ENCODE peak calls at places on chromosomes 3 and 15, in four cellular contexts. One of them, this sample, is unnamed.

GRCh38 chr15:62416535-62416934 is 251.4 kb upstream of the C2CD4B start:
- DNase-seq in coronary artery: no peak
- DNase-seq in endothelial cell of umbilical vein: no peak
- DNase-seq in dorsolateral prefrontal cortex: no peak
- DNase-seq in this sample: no peak

GRCh38 chr15:99130765-99131440 is 26.0 kb downstream of the SYNM start:
- DNase-seq in coronary artery: peak
- DNase-seq in endothelial cell of umbilical vein: no peak
- DNase-seq in dorsolateral prefrontal cortex: no peak
- DNase-seq in this sample: no peak

GRCh38 chr15:70856884-70857546 is 3.1 kb upstream of the LARP6 start:
- DNase-seq in coronary artery: peak
- DNase-seq in endothelial cell of umbilical vein: peak
- DNase-seq in dorsolateral prefrontal cortex: no peak
- DNase-seq in this sample: no peak

GRCh38 chr3:14414841-14415464 is 12.5 kb downstream of the SLC6A6 start:
- DNase-seq in coronary artery: no peak
- DNase-seq in endothelial cell of umbilical vein: no peak
- DNase-seq in dorsolateral prefrontal cortex: no peak
- DNase-seq in this sample: no peak

GRCh38 chr15:89317188-89317720 is 17.4 kb downstream of the POLG start:
- DNase-seq in coronary artery: no peak
- DNase-seq in endothelial cell of umbilical vein: peak
- DNase-seq in dorsolateral prefrontal cortex: no peak
- DNase-seq in this sample: no peak

GRCh38 chr3:138136208-138136607 is 4.0 kb upstream of the A4GNT start:
- DNase-seq in coronary artery: no peak
- DNase-seq in endothelial cell of umbilical vein: no peak
- DNase-seq in dorsolateral prefrontal cortex: no peak
- DNase-seq in this sample: no peak

GRCh38 chr3:51637144-51637940 is 33.7 kb upstream of the TEX264 start:
- DNase-seq in coronary artery: no peak
- DNase-seq in endothelial cell of umbilical vein: no peak
- DNase-seq in dorsolateral prefrontal cortex: no peak
- DNase-seq in this sample: no peak

GRCh38 chr3:9168230-9168629 is 81.2 kb downstream of the SRGAP3 start:
- DNase-seq in coronary artery: no peak
- DNase-seq in endothelial cell of umbilical vein: no peak
- DNase-seq in dorsolateral prefrontal cortex: no peak
- DNase-seq in this sample: peak

GRCh38 chr3:58994746-58995330 is 55.0 kb downstream of the CFAP20DC start:
- DNase-seq in coronary artery: no peak
- DNase-seq in endothelial cell of umbilical vein: peak
- DNase-seq in dorsolateral prefrontal cortex: no peak
- DNase-seq in this sample: no peak

GRCh38 chr3:120894285-120894684 is 13.7 kb upstream of the STXBP5L start:
- DNase-seq in coronary artery: no peak
- DNase-seq in endothelial cell of umbilical vein: peak
- DNase-seq in dorsolateral prefrontal cortex: no peak
- DNase-seq in this sample: no peak

GRCh38 chr3:4222574-4222973 is 80.6 kb upstream of the SETMAR start:
- DNase-seq in coronary artery: no peak
- DNase-seq in endothelial cell of umbilical vein: no peak
- DNase-seq in dorsolateral prefrontal cortex: no peak
- DNase-seq in this sample: no peak

GRCh38 chr3:170038434-170039110 is 777 bp downstream of the GPR160 start:
- DNase-seq in coronary artery: no peak
- DNase-seq in endothelial cell of umbilical vein: no peak
- DNase-seq in dorsolateral prefrontal cortex: no peak
- DNase-seq in this sample: peak

GRCh38 chr15:67146214-67146613 is 80.8 kb downstream of the SMAD3 start:
- DNase-seq in coronary artery: no peak
- DNase-seq in endothelial cell of umbilical vein: peak
- DNase-seq in dorsolateral prefrontal cortex: no peak
- DNase-seq in this sample: no peak

GRCh38 chr3:11170052-11170770 is 15.9 kb downstream of the HRH1 start:
- DNase-seq in coronary artery: no peak
- DNase-seq in endothelial cell of umbilical vein: no peak
- DNase-seq in dorsolateral prefrontal cortex: no peak
- DNase-seq in this sample: no peak

GRCh38 chr15:71440479-71441071 is 325.3 kb downstream of the THSD4 start:
- DNase-seq in coronary artery: no peak
- DNase-seq in endothelial cell of umbilical vein: peak
- DNase-seq in dorsolateral prefrontal cortex: no peak
- DNase-seq in this sample: no peak

GRCh38 chr15:38853608-38854007 is 289.0 kb upstream of the RASGRP1 start:
- DNase-seq in coronary artery: no peak
- DNase-seq in endothelial cell of umbilical vein: no peak
- DNase-seq in dorsolateral prefrontal cortex: no peak
- DNase-seq in this sample: peak

GRCh38 chr3:197031315-197032285 is 2.0 kb upstream of the MELTF start:
- DNase-seq in coronary artery: peak
- DNase-seq in endothelial cell of umbilical vein: peak
- DNase-seq in dorsolateral prefrontal cortex: no peak
- DNase-seq in this sample: no peak

DNA sequence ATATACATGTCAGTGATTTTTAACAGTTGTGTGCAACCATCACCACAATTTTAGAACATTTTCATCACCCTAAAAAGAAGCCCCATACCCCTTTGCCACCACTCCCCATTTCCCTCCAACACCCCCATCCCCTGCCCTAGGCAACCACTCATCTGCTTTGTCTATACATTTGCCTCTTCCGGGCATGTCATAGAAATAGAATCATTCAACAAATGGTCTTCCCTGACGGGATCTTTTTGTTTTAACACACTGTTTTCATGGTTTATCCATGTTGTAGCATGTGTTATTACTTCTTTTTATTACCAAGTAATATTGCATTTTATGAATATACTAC is 4.0 kb downstream of the VILL start:
- DNase-seq in coronary artery: no peak
- DNase-seq in endothelial cell of umbilical vein: no peak
- DNase-seq in dorsolateral prefrontal cortex: no peak
- DNase-seq in this sample: no peak
- H3K27ac ChIP-seq in coronary artery: peak
- H3K27ac ChIP-seq in endothelial cell of umbilical vein: peak
- H3K27ac ChIP-seq in dorsolateral prefrontal cortex: peak
- H3K27ac ChIP-seq in this sample: peak

GRCh38 chr3:47035645-47036044 is 56.2 kb downstream of the NBEAL2 start:
- DNase-seq in coronary artery: no peak
- DNase-seq in endothelial cell of umbilical vein: peak
- DNase-seq in dorsolateral prefrontal cortex: no peak
- DNase-seq in this sample: no peak
- H3K27ac ChIP-seq in coronary artery: no peak
- H3K27ac ChIP-seq in endothelial cell of umbilical vein: no peak
- H3K27ac ChIP-seq in dorsolateral prefrontal cortex: peak
- H3K27ac ChIP-seq in this sample: no peak

GRCh38 chr3:194318511-194319161 is 32.5 kb downstream of the CPN2 start:
- DNase-seq in coronary artery: no peak
- DNase-seq in endothelial cell of umbilical vein: no peak
- DNase-seq in dorsolateral prefrontal cortex: no peak
- DNase-seq in this sample: no peak

GRCh38 chr3:194322701-194323174 is 28.4 kb downstream of the CPN2 start:
- DNase-seq in coronary artery: no peak
- DNase-seq in endothelial cell of umbilical vein: no peak
- DNase-seq in dorsolateral prefrontal cortex: no peak
- DNase-seq in this sample: no peak

GRCh38 chr3:194321666-194322640 is 29.2 kb downstream of the CPN2 start:
- DNase-seq in coronary artery: no peak
- DNase-seq in endothelial cell of umbilical vein: no peak
- DNase-seq in dorsolateral prefrontal cortex: no peak
- DNase-seq in this sample: no peak

GRCh38 chr3:194320744-194321243 is 30.3 kb downstream of the CPN2 start:
- DNase-seq in coronary artery: no peak
- DNase-seq in endothelial cell of umbilical vein: no peak
- DNase-seq in dorsolateral prefrontal cortex: no peak
- DNase-seq in this sample: no peak

GRCh38 chr3:194320100-194320499 is 31.0 kb downstream of the CPN2 start:
- DNase-seq in coronary artery: no peak
- DNase-seq in endothelial cell of umbilical vein: no peak
- DNase-seq in dorsolateral prefrontal cortex: no peak
- DNase-seq in this sample: no peak
- H3K27ac ChIP-seq in coronary artery: no peak
- H3K27ac ChIP-seq in endothelial cell of umbilical vein: no peak
- H3K27ac ChIP-seq in dorsolateral prefrontal cortex: no peak
- H3K27ac ChIP-seq in this sample: no peak

GRCh38 chr3:29334652-29335189 is 53.9 kb downstream of the RBMS3 start:
- DNase-seq in coronary artery: no peak
- DNase-seq in endothelial cell of umbilical vein: peak
- DNase-seq in dorsolateral prefrontal cortex: no peak
- DNase-seq in this sample: no peak

GRCh38 chr3:29333520-29333919 is 52.6 kb downstream of the RBMS3 start:
- DNase-seq in coronary artery: no peak
- DNase-seq in endothelial cell of umbilical vein: no peak
- DNase-seq in dorsolateral prefrontal cortex: no peak
- DNase-seq in this sample: no peak

GRCh38 chr3:29331830-29332637 is 51.2 kb downstream of the RBMS3 start:
- DNase-seq in coronary artery: no peak
- DNase-seq in endothelial cell of umbilical vein: peak
- DNase-seq in dorsolateral prefrontal cortex: no peak
- DNase-seq in this sample: no peak

GRCh38 chr3:29329986-29330514 is 49.2 kb downstream of the RBMS3 start:
- DNase-seq in coronary artery: no peak
- DNase-seq in endothelial cell of umbilical vein: no peak
- DNase-seq in dorsolateral prefrontal cortex: no peak
- DNase-seq in this sample: no peak

GRCh38 chr3:29331035-29331434 is 50.2 kb downstream of the RBMS3 start:
- DNase-seq in coronary artery: no peak
- DNase-seq in endothelial cell of umbilical vein: no peak
- DNase-seq in dorsolateral prefrontal cortex: no peak
- DNase-seq in this sample: no peak
- H3K27ac ChIP-seq in coronary artery: peak
- H3K27ac ChIP-seq in endothelial cell of umbilical vein: no peak
- H3K27ac ChIP-seq in dorsolateral prefrontal cortex: no peak
- H3K27ac ChIP-seq in this sample: no peak

DNA sequence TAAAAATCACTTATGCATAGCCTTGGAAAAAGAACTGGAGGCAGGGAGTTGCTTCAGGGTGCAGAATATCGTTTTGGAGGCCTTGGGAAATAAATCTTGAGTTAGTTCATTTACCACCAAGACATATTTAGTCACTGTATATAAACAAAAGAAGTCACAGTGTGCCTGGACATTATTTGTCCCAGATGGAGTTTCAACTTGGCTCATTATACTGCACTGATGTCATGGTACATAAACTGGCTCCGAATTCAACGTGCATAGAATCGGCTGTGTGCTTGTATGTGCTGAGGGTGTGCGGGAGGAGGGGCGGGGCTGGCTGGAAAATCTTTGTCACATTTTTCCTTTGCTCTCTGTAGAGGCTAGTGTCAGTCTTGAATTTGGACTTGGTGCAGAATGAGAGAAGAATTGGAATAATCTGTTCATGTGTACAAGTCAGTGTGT is 86.6 kb downstream of the FNDC3B start:
- DNase-seq in coronary artery: peak
- DNase-seq in endothelial cell of umbilical vein: peak
- DNase-seq in dorsolateral prefrontal cortex: no peak
- DNase-seq in this sample: no peak
- H3K27ac ChIP-seq in coronary artery: peak
- H3K27ac ChIP-seq in endothelial cell of umbilical vein: no peak
- H3K27ac ChIP-seq in dorsolateral prefrontal cortex: no peak
- H3K27ac ChIP-seq in this sample: no peak

GRCh38 chr3:31622636-31623288 is 90.0 kb downstream of the STT3B start:
- DNase-seq in coronary artery: no peak
- DNase-seq in endothelial cell of umbilical vein: no peak
- DNase-seq in dorsolateral prefrontal cortex: no peak
- DNase-seq in this sample: no peak
- H3K27ac ChIP-seq in coronary artery: no peak
- H3K27ac ChIP-seq in endothelial cell of umbilical vein: no peak
- H3K27ac ChIP-seq in dorsolateral prefrontal cortex: no peak
- H3K27ac ChIP-seq in this sample: no peak

GRCh38 chr3:126205717-126206655 is 25.6 kb upstream of the ALDH1L1 start:
- DNase-seq in coronary artery: no peak
- DNase-seq in endothelial cell of umbilical vein: no peak
- DNase-seq in dorsolateral prefrontal cortex: no peak
- DNase-seq in this sample: no peak
- H3K27ac ChIP-seq in coronary artery: peak
- H3K27ac ChIP-seq in endothelial cell of umbilical vein: no peak
- H3K27ac ChIP-seq in dorsolateral prefrontal cortex: no peak
- H3K27ac ChIP-seq in this sample: no peak

This sample was measured in CD4-positive, alpha-beta T cell.